ENCODE peak calls at places on chromosomes 13 and 19, in five cellular contexts. A is neuronal stem cell, J is GM23248, O is uterus, E is upper lobe of left lung. T is an unnamed sample.

GRCh38 chr19:13621413-13621812 is 115.1 kb upstream of the CACNA1A start:
- DNase-seq in A (no peak), J (peak; percentile 99), O (no peak), E (no peak), T (no peak)

GRCh38 chr19:45919678-45920077 is 5.1 kb upstream of the NANOS2 start:
- DNase-seq in A (no peak), J (no peak), O (no peak), E (no peak), T (no peak)

GRCh38 chr13:53138369-53139036 is 109.9 kb downstream of the OLFM4 start:
- DNase-seq in A (no peak), J (peak; percentile 59), O (peak; percentile 64), E (peak; percentile 59), T (no peak)

GRCh38 chr13:107824636-107825035 is 390.7 kb downstream of the LIG4 start:
- DNase-seq in A (no peak), J (no peak), O (no peak), E (no peak), T (no peak)

GRCh38 chr19:53977991-53978731 is 13.3 kb upstream of the CACNG6 start:
- DNase-seq in A (peak; percentile 98), J (peak; percentile 92), O (peak; percentile 21), E (peak; percentile 81), T (no peak)

GRCh38 chr13:98755729-98756128 is 3.3 kb upstream of the SLC15A1 start:
- DNase-seq in A (no peak), J (no peak), O (no peak), E (no peak), T (no peak)

GRCh38 chr13:100392709-100393630 is 195.6 kb downstream of the GGACT start:
- DNase-seq in A (peak; percentile 14), J (peak; percentile 99), O (peak; percentile 85), E (no peak), T (no peak)

GRCh38 chr13:113864303-113864890 is 521 bp upstream of the GAS6 start:
- DNase-seq in A (no peak), J (peak; percentile 53), O (peak; percentile 25), E (no peak), T (no peak)

GRCh38 chr19:37695144-37695899 is 24.2 kb downstream of the ZNF607 start:
- DNase-seq in A (no peak), J (no peak), O (no peak), E (no peak), T (no peak)

GRCh38 chr19:40511487-40511886 is 44.7 kb downstream of the SPTBN4 start:
- DNase-seq in A (no peak), J (no peak), O (no peak), E (no peak), T (no peak)

GRCh38 chr19:4094761-4095487 is 28.2 kb upstream of the ZBTB7A start:
- DNase-seq in A (no peak), J (no peak), O (no peak), E (peak; percentile 78), T (no peak)

GRCh38 chr19:33312065-33312464 is 9.7 kb upstream of the CEBPA start:
- DNase-seq in A (no peak), J (no peak), O (no peak), E (no peak), T (no peak)

GRCh38 chr19:47613165-47614146 is 4.5 kb downstream of the BICRA start:
- DNase-seq in A (peak; percentile 51), J (peak; percentile 88), O (no peak), E (no peak), T (no peak)

GRCh38 chr13:101915755-101916107 is 463.3 kb downstream of the ITGBL1 start:
- DNase-seq in A (no peak), J (no peak), O (no peak), E (no peak), T (no peak)

GRCh38 chr13:111913790-111914189 is 153.2 kb upstream of the SOX1 start:
- DNase-seq in A (no peak), J (no peak), O (no peak), E (no peak), T (peak; percentile 7)

GRCh38 chr13:107104631-107105030 is 536.7 kb upstream of the ARGLU1 start:
- DNase-seq in A (no peak), J (no peak), O (no peak), E (no peak), T (no peak)

GRCh38 chr19:45154064-45154827 is 6.5 kb downstream of the NKPD1 start:
- DNase-seq in A (no peak), J (peak; percentile 72), O (no peak), E (no peak), T (no peak)

GRCh38 chr13:23134542-23134941 is 46.2 kb upstream of the SGCG start:
- DNase-seq in A (no peak), J (no peak), O (no peak), E (no peak), T (no peak)

GRCh38 chr19:42655748-42656147 is 61.0 kb upstream of the CEACAM8 start:
- DNase-seq in A (no peak), J (peak; percentile 8), O (no peak), E (no peak), T (no peak)

GRCh38 chr13:77036294-77036693 is 9.3 kb upstream of the FBXL3 start:
- DNase-seq in A (no peak), J (no peak), O (no peak), E (no peak), T (no peak)

DNA sequence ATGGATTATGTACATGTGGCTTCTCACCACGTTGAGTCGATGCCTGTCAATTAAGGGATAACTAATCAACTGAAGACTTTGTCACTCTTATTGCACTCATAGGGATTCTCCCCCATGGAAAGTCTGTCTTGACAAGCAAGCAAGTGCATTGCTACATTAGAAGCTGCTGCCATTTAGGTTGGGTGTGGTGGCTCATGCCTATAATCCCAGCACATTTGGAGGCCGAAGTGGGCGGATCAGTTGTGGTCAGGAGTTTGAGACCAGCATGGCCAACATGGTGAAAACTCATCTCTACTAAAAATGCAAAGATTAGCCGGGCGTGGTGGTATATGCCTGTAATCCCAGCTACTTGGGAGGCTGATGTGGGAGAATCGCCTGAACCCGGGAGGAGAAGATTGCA is 18.3 kb upstream of the ZNF846 start:
- DNase-seq in A (no peak), J (no peak), O (no peak), E (no peak), T (no peak)
- H3K4me3 ChIP-seq in A (no peak overlapping the region), J (no peak overlapping the region), O (no peak overlapping the region), E (no peak overlapping the region), T (peak overlapping the region; percentile 79)

GRCh38 chr19:1267441-1268391 is 1.4 kb upstream of the CIRBP start:
- DNase-seq in A (no peak), J (peak; percentile 52), O (peak; percentile 45), E (peak; percentile 85), T (no peak)
- H3K27ac ChIP-seq in A (no peak overlapping the region), J (peak overlapping the region; percentile 97), O (peak overlapping the region; percentile 99), E (no peak overlapping the region), T (peak overlapping the region; percentile 80)

DNA sequence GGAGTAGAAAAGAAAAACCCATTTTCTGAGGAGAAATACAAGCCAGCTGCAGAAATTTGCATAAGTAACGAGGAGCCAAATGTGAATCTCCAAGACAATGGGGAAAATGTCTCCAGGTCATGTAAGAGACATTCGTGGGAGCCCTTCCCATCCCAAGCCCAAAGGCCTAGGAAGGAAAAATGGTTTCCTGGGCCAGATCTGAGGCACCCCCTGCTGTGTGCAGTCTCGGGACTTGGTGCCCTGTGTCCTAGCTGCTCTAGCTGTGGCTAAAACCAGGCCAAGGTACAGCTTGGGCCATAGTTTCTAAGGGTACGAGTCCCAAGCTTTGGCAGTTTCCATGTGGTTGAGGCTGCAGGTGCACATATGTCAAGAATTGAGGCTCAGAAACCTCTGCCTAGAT is 444.9 kb downstream of the PCDH20 start:
- DNase-seq in A (no peak), J (no peak), O (no peak), E (no peak), T (no peak)
- H3K4me3 ChIP-seq in A (no peak overlapping the region), J (no peak overlapping the region), O (no peak overlapping the region), E (no peak overlapping the region), T (no peak overlapping the region)

GRCh38 chr13:88751994-88752393 is 1080.8 kb downstream of the SLITRK5 start:
- DNase-seq in A (no peak), J (no peak), O (no peak), E (no peak), T (no peak)

DNA sequence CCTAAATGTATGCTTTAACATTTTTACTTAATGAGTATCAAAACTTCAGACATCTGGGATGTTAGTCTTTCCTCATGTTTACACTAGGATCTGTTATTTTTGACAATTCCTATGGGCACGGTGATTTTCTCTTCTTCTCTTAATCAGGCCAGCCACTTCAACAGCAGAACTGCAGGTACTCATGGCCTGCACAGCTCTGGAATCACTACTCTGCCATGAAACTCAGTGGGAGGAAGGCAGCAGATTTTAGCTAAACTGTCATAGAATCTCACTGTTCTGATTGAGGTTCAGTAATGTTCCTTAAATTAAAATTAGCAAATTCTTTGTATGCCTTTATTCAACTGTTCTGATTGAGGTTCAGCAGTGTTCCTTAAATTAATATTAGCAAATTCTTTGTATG is 1083.0 kb downstream of the SLITRK5 start:
- DNase-seq in A (no peak), J (no peak), O (no peak), E (no peak), T (no peak)
- H3K27ac ChIP-seq in A (no peak overlapping the region), J (no peak overlapping the region), O (no peak overlapping the region), E (no peak overlapping the region), T (no peak overlapping the region)